ENCODE peak calls at places on chromosomes 6 and 20, in four cellular contexts. F is AG09319, L is HFF-Myc, N is fibroblast of pulmonary artery. U is an unnamed sample.

GRCh38 chr6:32973144-32973854 is 4.9 kb downstream of the BRD2 start:
- DNase-seq in F (no peak), L (no peak), N (peak), U (peak)

GRCh38 chr6:54173084-54173483 is 61.8 kb downstream of the MLIP start:
- DNase-seq in F (no peak), L (no peak), N (peak), U (no peak)

GRCh38 chr6:100088009-100088408 is 94.0 kb upstream of the MCHR2 start:
- DNase-seq in F (peak), L (peak), N (peak), U (no peak)

GRCh38 chr6:154350293-154350692 is 6.3 kb downstream of the IPCEF1 start:
- DNase-seq in F (no peak), L (no peak), N (no peak), U (no peak)

GRCh38 chr6:155324993-155325392 is 10.7 kb upstream of the TFB1M start:
- DNase-seq in F (no peak), L (no peak), N (no peak), U (no peak)

GRCh38 chr6:16331328-16332174 is 93.2 kb downstream of the GMPR start:
- DNase-seq in F (no peak), L (no peak), N (peak), U (peak)

GRCh38 chr6:28944412-28945006 is 20.7 kb upstream of the TRIM27 start:
- DNase-seq in F (peak), L (peak), N (peak), U (peak)

GRCh38 chr6:127968394-127968793 is 67.5 kb upstream of the THEMIS start:
- DNase-seq in F (no peak), L (no peak), N (no peak), U (no peak)

GRCh38 chr20:47124235-47124717 is 229.6 kb downstream of the EYA2 start:
- DNase-seq in F (no peak), L (no peak), N (peak), U (no peak)

GRCh38 chr6:93416575-93417420 is 2.6 kb downstream of the EPHA7 start:
- DNase-seq in F (no peak), L (no peak), N (peak), U (peak)

GRCh38 chr6:6033858-6034257 is 27.1 kb upstream of the NRN1 start:
- DNase-seq in F (no peak), L (no peak), N (no peak), U (no peak)

GRCh38 chr6:129691709-129692108 is 18.3 kb downstream of the ARHGAP18 start:
- DNase-seq in F (no peak), L (no peak), N (no peak), U (no peak)

GRCh38 chr6:52423971-52424381 is 3.8 kb downstream of the EFHC1 start:
- DNase-seq in F (peak), L (peak), N (peak), U (no peak)

GRCh38 chr6:110950443-110950842 is 8.1 kb upstream of the GTF3C6 start:
- DNase-seq in F (no peak), L (no peak), N (no peak), U (no peak)

GRCh38 chr6:113067612-113068262 is 720.6 kb downstream of the RFPL4B start:
- DNase-seq in F (no peak), L (no peak), N (peak), U (no peak)

GRCh38 chr20:58892126-58892931 is 39.8 kb downstream of the GNAS start:
- DNase-seq in F (no peak), L (no peak), N (peak), U (peak)

DNA sequence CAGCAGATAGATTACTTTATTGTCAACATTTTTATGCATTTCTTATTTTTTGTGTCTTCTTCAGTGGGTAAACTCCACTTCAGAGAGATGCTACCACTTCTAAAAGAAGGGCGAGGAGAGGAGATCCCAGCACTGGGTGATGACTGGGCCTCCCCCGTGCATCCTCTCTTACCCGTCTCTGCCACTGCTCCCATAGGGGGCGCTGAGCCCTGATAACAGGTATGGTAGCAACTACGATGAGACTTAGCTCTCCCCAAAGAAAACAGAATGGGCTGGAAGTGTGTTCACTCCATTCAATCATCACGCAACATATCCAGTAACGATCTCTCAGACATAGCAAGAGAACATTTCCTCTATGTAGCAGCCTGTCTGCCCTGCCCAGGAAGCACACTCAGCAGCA is 533.3 kb upstream of the CDH4 start:
- DNase-seq in F (no peak), L (no peak), N (no peak), U (no peak)
- TF ChIP-seq CTCF in F (no peak), L (no peak), N (no peak), U (no peak)

DNA sequence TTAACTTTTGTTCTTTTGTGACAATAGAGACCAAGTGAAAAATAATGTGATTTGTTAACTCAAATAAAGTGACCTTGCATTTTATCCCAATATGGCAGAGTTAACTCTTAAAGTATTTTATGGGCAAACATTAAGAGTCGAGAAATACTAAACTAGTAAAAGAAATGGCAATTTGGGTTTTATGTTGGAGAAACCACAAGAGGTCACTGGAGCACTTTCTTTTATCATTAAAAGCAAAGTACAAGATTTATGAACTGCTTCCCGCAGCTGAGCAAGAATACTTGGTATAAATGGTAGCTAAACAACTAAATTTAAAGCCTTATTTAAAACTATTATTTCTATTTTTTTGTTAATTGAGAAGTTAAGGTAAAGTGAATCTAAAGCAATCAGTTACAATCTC is 33.5 kb upstream of the MCM9 start:
- DNase-seq in F (no peak), L (no peak), N (peak), U (no peak)
- TF ChIP-seq CTCF in F (peak), L (peak), N (peak), U (peak)

GRCh38 chr20:13765299-13765698 is 19.4 kb downstream of the ESF1 start:
- DNase-seq in F (no peak), L (no peak), N (peak), U (no peak)
- TF ChIP-seq CTCF in F (no peak), L (no peak), N (no peak), U (no peak)

DNA sequence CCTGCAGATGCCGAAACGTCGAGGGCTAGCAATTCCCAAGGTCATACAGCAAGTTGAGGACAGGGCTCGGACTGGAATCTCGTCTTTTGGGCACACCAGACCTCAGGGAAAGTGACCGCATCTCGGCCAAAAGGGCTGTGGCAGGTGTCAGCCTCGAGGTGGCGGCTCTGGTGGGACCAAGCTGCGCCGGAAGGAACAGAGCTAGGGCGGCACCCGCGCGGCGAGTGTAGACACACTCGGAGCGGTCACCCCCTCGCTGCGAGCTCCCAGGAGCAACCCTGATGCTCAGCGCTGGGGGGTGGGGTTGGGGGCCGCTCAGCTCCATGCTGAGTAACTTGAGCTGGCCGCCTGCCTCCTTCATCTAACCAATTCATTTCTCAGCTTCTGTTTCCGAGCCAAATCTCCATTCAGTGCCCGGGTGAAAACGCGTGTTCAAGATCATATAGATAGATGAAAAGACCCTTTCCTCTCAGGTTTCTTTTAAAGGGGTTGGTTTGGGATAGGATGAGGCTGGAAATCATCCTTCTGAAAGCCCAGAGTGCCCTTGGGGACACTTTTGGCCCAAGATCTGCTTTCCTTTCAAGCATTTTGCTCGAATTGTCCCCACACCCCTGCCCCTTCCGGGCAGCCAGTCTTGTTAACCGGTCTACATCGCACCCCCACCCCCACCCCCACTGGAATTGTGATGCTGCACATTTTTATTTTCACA is 2.3 kb upstream of the TUBB2B start:
- DNase-seq in F (no peak), L (no peak), N (no peak), U (peak)
- TF ChIP-seq CTCF in F (no peak), L (no peak), N (no peak), U (peak)

GRCh38 chr20:62782149-62782892 is 14.0 kb upstream of the MRGBP start:
- DNase-seq in F (no peak), L (no peak), N (no peak), U (no peak)
- TF ChIP-seq CTCF in F (no peak), L (peak), N (peak), U (no peak)

DNA sequence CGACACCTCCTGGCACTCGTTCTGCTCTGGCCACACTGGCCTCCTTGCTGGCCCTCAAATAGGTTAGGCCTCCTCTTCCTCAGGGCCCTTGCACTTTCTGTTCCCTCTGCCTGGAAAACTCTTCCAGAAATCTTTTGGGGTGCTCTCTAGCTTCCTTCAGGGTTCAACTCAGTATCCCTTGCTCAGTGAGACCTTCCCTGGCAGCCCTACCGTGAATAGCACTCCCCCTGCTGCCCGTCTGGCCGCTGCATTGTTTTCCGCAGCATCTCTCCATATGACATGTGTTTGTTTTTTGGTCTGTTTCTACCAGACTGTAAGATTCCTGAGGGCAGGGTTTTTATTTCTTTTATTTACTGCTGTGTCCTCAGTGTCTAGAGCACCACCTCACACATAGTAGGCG is 6.7 kb downstream of the DDX27 start:
- DNase-seq in F (no peak), L (no peak), N (no peak), U (no peak)
- TF ChIP-seq CTCF in F (no peak), L (no peak), N (no peak), U (no peak)

DNA sequence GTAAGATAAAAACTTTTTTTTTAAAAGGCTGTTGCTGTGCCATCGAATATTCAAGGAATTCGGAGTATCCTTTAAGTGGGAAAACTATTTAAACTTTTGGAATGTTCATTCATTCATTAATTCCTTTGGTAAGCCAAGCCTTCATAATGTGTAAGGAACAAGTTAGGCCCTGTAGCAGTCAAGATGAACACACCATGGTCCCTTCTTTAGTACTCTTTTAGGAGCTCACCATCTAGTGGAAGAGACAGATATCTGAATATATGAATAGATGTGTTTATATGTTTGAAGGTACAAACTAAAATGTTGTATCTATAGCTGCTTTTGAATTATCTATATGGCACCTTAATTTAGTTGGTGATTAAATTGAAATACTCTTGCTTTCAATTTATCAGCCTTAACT is 5.8 kb downstream of the SPO11 start:
- DNase-seq in F (no peak), L (no peak), N (no peak), U (no peak)
- TF ChIP-seq CTCF in F (peak), L (peak), N (no peak), U (peak)

GRCh38 chr6:167742719-167743303 is 83.9 kb upstream of the AFDN start:
- DNase-seq in F (no peak), L (no peak), N (peak), U (no peak)
- TF ChIP-seq CTCF in F (no peak), L (no peak), N (peak), U (no peak)

U was measured in GM13977.